ENCODE peak calls at places on chromosome 18, in four cellular contexts. T is EH, G is choroid plexus epithelial cell, U is left ventricle myocardium superior. N is an unnamed sample.

GRCh38 chr18:62715829-62716678 is 713 bp downstream of the PHLPP1 start:
- DNase-seq in U (peak), G (peak), T (peak), N (peak)

GRCh38 chr18:78972385-78972918 is 7.2 kb upstream of the SALL3 start:
- DNase-seq in T (no peak), G (no peak), U (no peak), N (no peak)

GRCh38 chr18:45357681-45358470 is 257.4 kb upstream of the SLC14A2 start:
- DNase-seq in T (peak), G (no peak), U (no peak), N (no peak)

GRCh38 chr18:55214969-55215368 is 255.7 kb upstream of the CCDC68 start:
- DNase-seq in G (no peak), U (no peak), T (no peak), N (no peak)

GRCh38 chr18:13611058-13611615 is 115.2 kb downstream of the FAM210A start:
- DNase-seq in T (peak), G (peak), U (peak), N (no peak)

GRCh38 chr18:45551417-45551816 is 63.9 kb upstream of the SLC14A2 start:
- DNase-seq in U (no peak), G (no peak), T (no peak), N (peak)

GRCh38 chr18:59927246-59927825 is 27.5 kb downstream of the PMAIP1 start:
- DNase-seq in G (peak), T (no peak), U (no peak), N (no peak)

GRCh38 chr18:35162995-35163394 is 77.8 kb upstream of the ZNF397 start:
- DNase-seq in G (peak), T (peak), U (no peak), N (no peak)

GRCh38 chr18:30265190-30265589 is 777.4 kb downstream of the DSC3 start:
- DNase-seq in T (no peak), G (no peak), U (no peak), N (no peak)

GRCh38 chr18:78999939-79000338 is 20.3 kb downstream of the SALL3 start:
- DNase-seq in G (no peak), U (no peak), T (no peak), N (no peak)

GRCh38 chr18:13616525-13617035 is 109.8 kb downstream of the FAM210A start:
- DNase-seq in T (no peak), U (no peak), G (no peak), N (no peak)

GRCh38 chr18:79519751-79520472 is 124.2 kb downstream of the NFATC1 start:
- DNase-seq in G (no peak), T (peak), U (no peak), N (no peak)

GRCh38 chr18:8960740-8961657 is 141.5 kb upstream of the NDUFV2 start:
- DNase-seq in T (peak), U (no peak), G (peak), N (no peak)